ENCODE peak calls at places on chromosomes 11 and 22, in six cellular contexts. R is body of pancreas, Z is A549, T is BE2C, U is SJSA1, W is left lung. Q is an unnamed sample.

GRCh38 chr22:39264344-39265116 is 19.7 kb upstream of the PDGFB start:
- DNase-seq in Z (no peak), R (no peak), U (no peak), W (no peak), T (no peak), Q (no peak)

GRCh38 chr22:30881361-30882180 is 87.0 kb downstream of the MORC2 start:
- DNase-seq in T (peak; percentile 63), R (peak; percentile 42), W (peak; percentile 45), U (no peak), Z (peak; percentile 13), Q (no peak)

GRCh38 chr11:111148953-111149352 is 96.6 kb upstream of the POU2AF2 start:
- DNase-seq in T (no peak), U (no peak), Z (no peak), R (no peak), W (no peak), Q (no peak)

GRCh38 chr22:25482091-25482760 is 82.2 kb upstream of the GRK3 start:
- DNase-seq in W (no peak), Z (no peak), R (no peak), U (no peak), T (peak; percentile 94), Q (no peak)

GRCh38 chr11:77127674-77127968 is 425 bp upstream of the MYO7A start:
- DNase-seq in R (no peak), W (no peak), Z (no peak), U (no peak), T (no peak), Q (no peak)

GRCh38 chr11:64876226-64876750 is 2.1 kb downstream of the EHD1 start:
- DNase-seq in R (no peak), W (no peak), Z (no peak), U (no peak), T (no peak), Q (no peak)

GRCh38 chr11:33724644-33725035 is 11.6 kb downstream of the CD59 start:
- DNase-seq in W (no peak), T (no peak), U (no peak), R (no peak), Z (no peak), Q (no peak)

GRCh38 chr11:125345706-125346561 is 150.1 kb downstream of the FEZ1 start:
- DNase-seq in Z (peak; percentile 20), T (peak; percentile 70), R (peak; percentile 74), U (no peak), W (no peak), Q (peak; percentile 25)

GRCh38 chr11:47615249-47615648 is 21.0 kb upstream of the C1QTNF4 start:
- DNase-seq in W (no peak), R (no peak), U (no peak), T (no peak), Z (no peak), Q (no peak)

GRCh38 chr11:72745511-72745910 is 6.7 kb downstream of the ARAP1 start:
- DNase-seq in R (no peak), Z (no peak), T (no peak), W (peak; percentile 61), U (no peak), Q (no peak)

GRCh38 chr11:66625041-66625751 is 8.8 kb downstream of the RBM14 start:
- DNase-seq in W (no peak), R (no peak), Z (no peak), U (no peak), T (no peak), Q (no peak)

GRCh38 chr22:42979606-42980005 is 35.3 kb downstream of the PACSIN2 start:
- DNase-seq in W (no peak), Z (no peak), U (no peak), T (no peak), R (no peak), Q (no peak)

GRCh38 chr11:119372260-119373058 is 9.0 kb downstream of the USP2 start:
- DNase-seq in R (no peak), W (no peak), U (no peak), Z (no peak), T (no peak), Q (no peak)

GRCh38 chr11:127640822-127641485 is 640.4 kb upstream of the KIRREL3 start:
- DNase-seq in W (no peak), U (no peak), T (no peak), R (no peak), Z (no peak), Q (no peak)

GRCh38 chr22:20013382-20013871 is 3.2 kb downstream of the ARVCF start:
- DNase-seq in Z (peak; percentile 33), R (peak; percentile 47), T (peak; percentile 94), U (peak; percentile 73), W (peak; percentile 86), Q (no peak)

GRCh38 chr11:38582151-38582550 is 1984.1 kb upstream of the RAG2 start:
- DNase-seq in T (no peak), Z (no peak), R (no peak), W (no peak), U (no peak), Q (no peak)

GRCh38 chr22:33605686-33606085 is 314.6 kb downstream of the LARGE1 start:
- DNase-seq in Z (no peak), R (no peak), T (no peak), U (no peak), W (no peak), Q (no peak)

GRCh38 chr11:33476945-33477584 is 219.9 kb downstream of the HIPK3 start:
- DNase-seq in T (no peak), R (no peak), U (no peak), Z (no peak), W (no peak), Q (no peak)

GRCh38 chr22:35835998-35836691 is 118.5 kb downstream of the APOL5 start:
- DNase-seq in Z (peak; percentile 75), W (peak; percentile 32), T (peak; percentile 56), R (peak; percentile 49), U (peak; percentile 75), Q (no peak)

GRCh38 chr11:65150513-65151271 is 16.4 kb upstream of the SYVN1 start:
- DNase-seq in U (peak; percentile 100), T (peak; percentile 81), R (peak; percentile 98), W (peak; percentile 95), Z (peak; percentile 89), Q (no peak)

GRCh38 chr11:106917973-106918372 is 100.3 kb downstream of the GUCY1A2 start:
- DNase-seq in U (no peak), T (peak; percentile 27), R (no peak), W (no peak), Z (no peak), Q (no peak)

GRCh38 chr11:72864692-72865655 is 50.8 kb downstream of the ATG16L2 start:
- DNase-seq in U (no peak), W (no peak), R (no peak), T (peak; percentile 43), Z (no peak), Q (no peak)

GRCh38 chr11:19419021-19419750 is 178.4 kb upstream of the E2F8 start:
- DNase-seq in R (no peak), T (no peak), W (no peak), U (no peak), Z (peak; percentile 69), Q (no peak)

GRCh38 chr11:70483077-70483861 is 84.9 kb downstream of the CTTN start:
- DNase-seq in Z (peak; percentile 54), U (no peak), T (no peak), R (no peak), W (peak; percentile 78), Q (no peak)

DNA sequence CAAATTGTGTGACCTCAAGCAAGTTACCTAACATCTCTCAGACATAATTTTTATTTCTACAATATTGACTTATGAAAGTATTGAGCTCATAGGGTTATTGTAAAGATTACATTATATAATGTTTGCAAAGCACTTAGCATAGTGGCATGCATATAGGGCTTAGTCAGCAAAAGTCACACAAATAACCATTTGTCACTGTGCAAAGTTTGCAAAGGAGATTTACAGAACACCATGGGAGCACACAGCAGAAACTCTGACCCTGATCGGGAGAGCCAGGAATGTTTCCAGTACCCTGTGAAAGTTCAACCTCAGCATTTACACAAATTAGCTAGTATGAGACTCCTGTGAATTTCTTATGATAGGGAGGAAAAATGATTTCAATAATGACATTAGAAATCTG is 804.6 kb upstream of the RAG2 start:
- DNase-seq in R (no peak), T (no peak), Z (no peak), W (no peak), U (no peak), Q (no peak)
- H3K9me3 ChIP-seq in R (no peaks in the 10 kb centered on the region), T (no peaks in the 10 kb centered on the region), Z (no peaks in the 10 kb centered on the region), W (peaks cover 4% of the 10 kb centered on the region), U (no peaks in the 10 kb centered on the region), Q (no peaks in the 10 kb centered on the region)

DNA sequence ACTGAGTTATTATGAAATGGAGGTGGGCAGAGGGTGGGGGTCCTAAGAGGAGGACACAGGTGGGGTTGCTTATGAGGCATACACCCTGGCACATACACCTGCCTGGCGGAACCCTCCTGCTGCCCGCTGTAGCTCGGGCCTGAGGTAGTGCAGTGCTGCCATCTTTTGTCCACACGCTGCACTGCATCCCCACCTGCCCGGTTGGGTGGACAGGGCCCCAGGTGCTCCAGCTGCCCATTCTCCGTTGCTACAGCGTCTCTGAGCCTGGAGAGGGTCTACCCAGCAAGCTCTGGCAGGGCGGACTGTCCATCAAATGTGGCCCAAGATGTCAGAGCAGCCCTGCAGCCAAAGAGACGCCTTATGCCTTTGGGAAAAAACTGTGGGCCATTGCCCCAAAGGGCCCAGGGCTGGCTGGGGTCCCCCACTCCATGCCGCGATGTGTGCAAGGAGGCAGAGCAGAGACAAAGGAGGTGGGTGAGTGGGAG is 131.2 kb downstream of the BUD13 start:
- DNase-seq in R (peak; percentile 64), U (no peak), Z (peak; percentile 33), T (peak; percentile 69), W (no peak), Q (no peak)
- H3K9me3 ChIP-seq in R (peaks cover 6% of the 10 kb centered on the region), U (no peaks in the 10 kb centered on the region), Z (no peaks in the 10 kb centered on the region), T (no peaks in the 10 kb centered on the region), W (peaks cover 2% of the 10 kb centered on the region), Q (no peaks in the 10 kb centered on the region)

GRCh38 chr11:118163494-118163893 is 10.9 kb upstream of the SCN4B start:
- DNase-seq in U (no peak), Z (no peak), W (no peak), T (no peak), R (no peak), Q (no peak)

GRCh38 chr11:118167253-118167652 is 9.2 kb downstream of the SCN2B start:
- DNase-seq in W (no peak), T (no peak), R (no peak), Z (no peak), U (no peak), Q (no peak)

GRCh38 chr11:118166641-118167040 is 9.8 kb downstream of the SCN2B start:
- DNase-seq in W (no peak), U (no peak), T (no peak), Z (no peak), R (no peak), Q (no peak)

GRCh38 chr11:118162846-118163245 is 10.2 kb upstream of the SCN4B start:
- DNase-seq in Z (no peak), U (no peak), T (no peak), W (no peak), R (no peak), Q (no peak)

DNA sequence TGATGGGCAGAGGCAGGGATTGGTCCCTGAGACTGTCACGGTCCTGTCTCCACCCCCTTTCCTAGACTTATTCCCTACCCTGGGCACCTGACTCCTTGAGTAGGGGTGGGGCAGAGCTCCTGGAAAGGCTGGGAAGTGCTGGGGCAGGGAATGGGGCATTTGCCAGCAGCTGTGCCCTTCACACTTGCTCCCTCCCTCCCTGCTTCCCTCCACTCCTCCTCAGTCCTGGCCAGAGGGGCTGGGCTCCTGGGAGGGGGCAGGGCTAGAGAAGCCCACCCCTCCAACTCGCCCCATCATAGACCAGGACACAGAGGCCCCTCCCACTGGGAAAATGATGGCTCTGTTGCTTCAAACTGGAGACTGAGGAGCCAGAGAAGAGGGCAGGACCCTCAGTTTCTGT is 11.6 kb downstream of the SCN2B start:
- DNase-seq in Z (no peak), U (no peak), W (no peak), T (no peak), R (no peak), Q (no peak)
- H3K9me3 ChIP-seq in Z (no peaks in the 10 kb centered on the region), U (no peaks in the 10 kb centered on the region), W (no peaks in the 10 kb centered on the region), T (no peaks in the 10 kb centered on the region), R (no peaks in the 10 kb centered on the region), Q (no peaks in the 10 kb centered on the region)

GRCh38 chr11:133732109-133732508 is 113.2 kb downstream of the SPATA19 start:
- DNase-seq in W (no peak), T (no peak), Z (no peak), R (no peak), U (no peak), Q (no peak)
- H3K9me3 ChIP-seq in W (no peaks in the 10 kb centered on the region), T (no peaks in the 10 kb centered on the region), Z (no peaks in the 10 kb centered on the region), R (no peaks in the 10 kb centered on the region), U (no peaks in the 10 kb centered on the region), Q (no peaks in the 10 kb centered on the region)

Q was measured in T-helper 17 cell.